ENCODE peak calls at places on chromosomes 12 and 14, in six cellular contexts. X, T, B, P, Y and D are unnamed samples.

GRCh38 chr14:22189873-22190272 is 399.2 kb downstream of the DAD1 start:
- DNase-seq in X (no peak), P (no peak), Y (no peak), B (no peak), T (no peak), D (no peak)

GRCh38 chr12:123150804-123151678 is at the start of gene PITPNM2:
- DNase-seq in B (peak; percentile 71), X (peak; percentile 58), Y (peak; percentile 68), P (peak; percentile 80), T (peak; percentile 51), D (peak; percentile 58)

GRCh38 chr14:42322486-42323284 is 716.0 kb downstream of the LRFN5 start:
- DNase-seq in X (no peak), P (no peak), T (no peak), B (no peak), Y (no peak), D (no peak)

GRCh38 chr14:96688629-96689028 is 108.6 kb upstream of the VRK1 start:
- DNase-seq in B (no peak), T (no peak), X (peak; percentile 41), P (no peak), Y (no peak), D (no peak)

GRCh38 chr12:101675555-101675954 is 21.9 kb upstream of the CHPT1 start:
- DNase-seq in T (no peak), B (no peak), P (no peak), X (no peak), Y (no peak), D (no peak)

GRCh38 chr12:114835031-114835430 is 151.1 kb upstream of the TBX3 start:
- DNase-seq in P (no peak), X (no peak), Y (no peak), T (no peak), B (no peak), D (no peak)

GRCh38 chr14:76773956-76774355 is 12.7 kb downstream of the VASH1 start:
- DNase-seq in Y (no peak), T (peak; percentile 23), P (no peak), X (no peak), B (no peak), D (no peak)

GRCh38 chr12:72546106-72546505 is 273.9 kb downstream of the TRHDE start:
- DNase-seq in P (no peak), X (no peak), Y (no peak), B (no peak), T (no peak), D (no peak)

GRCh38 chr12:19158909-19159308 is 29.4 kb downstream of the PLEKHA5 start:
- DNase-seq in T (no peak), Y (no peak), B (no peak), X (no peak), P (no peak), D (no peak)

GRCh38 chr12:93847517-93848452 is 170.6 kb downstream of the CRADD start:
- DNase-seq in B (no peak), Y (no peak), X (no peak), P (no peak), T (no peak), D (no peak)

GRCh38 chr12:91098942-91099341 is 12.4 kb downstream of the LUM start:
- DNase-seq in Y (no peak), T (peak; percentile 52), B (peak; percentile 58), P (no peak), X (no peak), D (no peak)

GRCh38 chr14:58638231-58639205 is 756 bp downstream of the DACT1 start:
- DNase-seq in P (peak; percentile 44), B (peak; percentile 64), X (peak; percentile 64), Y (peak; percentile 33), T (no peak), D (no peak)

GRCh38 chr14:55816225-55816624 is 236.2 kb downstream of the KTN1 start:
- DNase-seq in P (no peak), Y (no peak), X (no peak), T (no peak), B (no peak), D (no peak)

GRCh38 chr14:20989464-20989786 is 355 bp upstream of the METTL17 start:
- DNase-seq in B (no peak), X (no peak), P (no peak), T (no peak), Y (no peak), D (no peak)
- H3K4me3 ChIP-seq in B (peak overlapping the region; percentile 78), X (no peak overlapping the region), P (no peak overlapping the region), T (peak overlapping the region; percentile 72), Y (peak overlapping the region; percentile 95), D (peak overlapping the region; percentile 93)

DNA sequence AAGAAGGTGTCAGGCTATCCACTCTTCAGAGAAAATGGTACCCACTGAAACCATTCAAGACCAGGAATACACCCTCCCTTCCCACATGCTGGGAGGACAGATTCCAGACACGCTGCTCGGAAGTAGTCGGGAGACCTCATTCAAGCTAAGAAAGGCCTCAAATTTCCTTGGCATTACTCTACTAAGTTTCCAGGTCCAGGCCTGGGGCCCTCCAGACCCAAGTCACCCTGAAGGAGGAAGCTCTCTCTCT is 27.1 kb upstream of the RPLP0 start:
- DNase-seq in T (no peak), B (no peak), X (no peak), Y (no peak), P (no peak), D (no peak)
- H3K4me1 ChIP-seq in T (peaks cover 27% of the 10 kb centered on the region), B (peaks cover 92% of the 10 kb centered on the region), X (peaks cover 49% of the 10 kb centered on the region), Y (peaks cover 59% of the 10 kb centered on the region), P (peaks cover 63% of the 10 kb centered on the region), D (peaks cover 59% of the 10 kb centered on the region)

GRCh38 chr12:10392394-10392930 is 2.6 kb upstream of the KLRK1 start:
- DNase-seq in T (peak; percentile 76), P (no peak), Y (no peak), X (no peak), B (peak; percentile 81), D (peak; percentile 78)

GRCh38 chr12:10385181-10385613 is 4.6 kb downstream of the KLRK1 start:
- DNase-seq in P (no peak), Y (no peak), X (no peak), T (no peak), B (no peak), D (no peak)

GRCh38 chr12:10393291-10393690 is 3.5 kb upstream of the KLRK1 start:
- DNase-seq in Y (no peak), T (no peak), B (no peak), P (no peak), X (no peak), D (no peak)

GRCh38 chr12:10388611-10389010 is 1.2 kb downstream of the KLRK1 start:
- DNase-seq in T (no peak), X (no peak), B (no peak), P (no peak), Y (no peak), D (no peak)

DNA sequence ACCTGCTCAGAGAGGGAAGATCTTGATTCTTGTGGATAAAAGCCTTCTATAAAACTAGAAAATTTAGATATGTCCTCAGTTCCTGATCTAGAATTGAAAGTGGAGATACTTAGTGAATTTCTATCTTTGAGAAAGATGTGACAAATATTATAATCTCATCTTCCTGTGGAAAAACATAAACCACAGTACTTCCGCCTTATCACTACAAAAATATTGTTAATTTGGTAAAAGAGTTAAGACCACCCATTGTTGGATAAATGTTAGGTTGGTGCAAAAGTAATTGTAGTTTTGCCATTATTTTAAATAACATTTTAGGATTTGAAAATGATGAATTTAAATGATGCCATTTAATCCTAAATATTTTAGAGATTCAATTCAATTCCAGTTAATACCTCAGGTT is at the start of gene KLRK1:
- DNase-seq in T (no peak), Y (no peak), X (no peak), P (no peak), B (no peak), D (no peak)
- H3K4me3 ChIP-seq in T (no peak within 1 kb of the TSS), Y (no peak within 1 kb of the TSS), X (no peak within 1 kb of the TSS), P (no peak within 1 kb of the TSS), B (no peak within 1 kb of the TSS), D (no peak within 1 kb of the TSS)

GRCh38 chr14:100676089-100676685 is 50.5 kb upstream of the DLK1 start:
- DNase-seq in B (no peak), X (no peak), P (peak; percentile 83), T (no peak), Y (no peak), D (no peak)
- H3K4me1 ChIP-seq in B (peaks cover 38% of the 10 kb centered on the region), X (peaks cover 5% of the 10 kb centered on the region), P (peaks cover 25% of the 10 kb centered on the region), T (no peaks in the 10 kb centered on the region), Y (peaks cover 37% of the 10 kb centered on the region), D (no peaks in the 10 kb centered on the region)

GRCh38 chr14:104866451-104867370 is 1.6 kb downstream of the CEP170B start:
- DNase-seq in Y (no peak), T (no peak), X (no peak), B (peak; percentile 64), P (peak; percentile 30), D (no peak)
- H3K4me3 ChIP-seq in Y (peak overlapping the region; percentile 55), T (peak overlapping the region; percentile 78), X (no peak overlapping the region), B (peak overlapping the region; percentile 92), P (peak overlapping the region; percentile 61), D (peak overlapping the region; percentile 79)

GRCh38 chr14:36270191-36270590 is 50.2 kb downstream of the MBIP start:
- DNase-seq in B (no peak), P (no peak), T (no peak), X (no peak), Y (no peak), D (no peak)

GRCh38 chr14:36271939-36272907 is 48.2 kb downstream of the MBIP start:
- DNase-seq in B (no peak), Y (no peak), X (no peak), T (peak; percentile 22), P (peak; percentile 32), D (no peak)

GRCh38 chr14:36275741-36276140 is 44.7 kb downstream of the MBIP start:
- DNase-seq in B (no peak), X (peak; percentile 16), T (no peak), P (no peak), Y (no peak), D (no peak)

GRCh38 chr14:36268957-36269734 is 51.3 kb downstream of the MBIP start:
- DNase-seq in P (no peak), B (no peak), X (peak; percentile 60), T (no peak), Y (peak; percentile 67), D (no peak)

GRCh38 chr14:36271222-36271621 is 49.2 kb downstream of the MBIP start:
- DNase-seq in P (no peak), X (peak; percentile 8), Y (no peak), B (no peak), T (peak; percentile 38), D (no peak)
- H3K4me1 ChIP-seq in P (peaks cover 9% of the 10 kb centered on the region), X (peaks cover 4% of the 10 kb centered on the region), Y (peaks cover 11% of the 10 kb centered on the region), B (peaks cover 9% of the 10 kb centered on the region), T (no peaks in the 10 kb centered on the region), D (no peaks in the 10 kb centered on the region)

DNA sequence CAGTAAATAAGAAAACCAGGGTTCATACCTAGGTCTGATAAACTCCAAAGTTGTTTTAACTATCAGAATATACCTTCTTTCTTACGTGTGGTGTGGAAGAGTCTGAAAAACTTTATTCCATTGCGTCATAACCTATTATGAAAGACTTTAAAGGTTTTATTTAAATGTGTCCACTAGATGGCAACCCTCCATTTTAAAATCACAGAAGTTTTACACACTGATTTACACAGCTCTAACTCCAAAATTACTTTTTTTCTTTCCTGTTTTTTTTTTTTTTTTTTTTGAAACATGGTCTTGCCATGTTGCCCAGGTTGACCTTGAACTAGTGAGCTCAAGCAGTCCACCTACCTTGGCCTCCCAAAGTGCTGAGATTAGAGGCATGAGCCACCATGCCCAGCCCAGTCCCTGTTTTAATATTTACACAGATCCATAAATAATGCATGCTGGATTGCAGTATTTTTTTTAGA is 17.3 kb upstream of the TMPRSS12 start:
- DNase-seq in P (no peak), Y (peak; percentile 24), X (peak; percentile 23), T (no peak), B (no peak), D (no peak)
- H3K4me3 ChIP-seq in P (no peak overlapping the region), Y (no peak overlapping the region), X (no peak overlapping the region), T (no peak overlapping the region), B (no peak overlapping the region), D (no peak overlapping the region)